ENCODE peak calls at places on chromosome 22, in seven cellular contexts. One of them, this sample, is unnamed.
A peak's percentile ranks its signal among the peaks of the same experiment; 100 is the strongest.

GRCh38 chr22:33057363-33057995 is 702 bp downstream of the SYN3 start:
- DNase-seq in effector memory CD4-positive, alpha-beta T cell: no peak
- DNase-seq in DND-41: no peak
- DNase-seq in heart left ventricle: no peak
- DNase-seq in pancreas: no peak
- DNase-seq in Peyer's patch: no peak
- DNase-seq in GM23248: no peak
- DNase-seq in this sample: no peak

GRCh38 chr22:27913162-27913741 is 5.8 kb downstream of the PITPNB start:
- DNase-seq in pancreas: no peak
- DNase-seq in effector memory CD4-positive, alpha-beta T cell: no peak
- DNase-seq in DND-41: no peak
- DNase-seq in Peyer's patch: no peak
- DNase-seq in GM23248: no peak
- DNase-seq in heart left ventricle: peak; percentile 25
- DNase-seq in this sample: no peak

GRCh38 chr22:43060213-43060612 is 29.0 kb downstream of the TTLL1 start:
- DNase-seq in heart left ventricle: no peak
- DNase-seq in Peyer's patch: no peak
- DNase-seq in effector memory CD4-positive, alpha-beta T cell: no peak
- DNase-seq in pancreas: no peak
- DNase-seq in GM23248: peak; percentile 19
- DNase-seq in DND-41: peak; percentile 62
- DNase-seq in this sample: peak; percentile 67

GRCh38 chr22:47198801-47199251 is 436.4 kb downstream of the TBC1D22A start:
- DNase-seq in Peyer's patch: peak; percentile 14
- DNase-seq in effector memory CD4-positive, alpha-beta T cell: no peak
- DNase-seq in heart left ventricle: peak; percentile 3
- DNase-seq in pancreas: no peak
- DNase-seq in GM23248: no peak
- DNase-seq in DND-41: no peak
- DNase-seq in this sample: no peak

GRCh38 chr22:19120829-19121630 is 1.2 kb downstream of the DGCR2 start:
- DNase-seq in pancreas: peak; percentile 74
- DNase-seq in effector memory CD4-positive, alpha-beta T cell: peak; percentile 11
- DNase-seq in DND-41: no peak
- DNase-seq in heart left ventricle: no peak
- DNase-seq in GM23248: peak; percentile 75
- DNase-seq in Peyer's patch: no peak
- DNase-seq in this sample: no peak

GRCh38 chr22:43110444-43110926 is at the start of gene BIK:
- DNase-seq in pancreas: peak; percentile 44
- DNase-seq in effector memory CD4-positive, alpha-beta T cell: peak; percentile 27
- DNase-seq in Peyer's patch: peak; percentile 51
- DNase-seq in GM23248: peak; percentile 44
- DNase-seq in heart left ventricle: no peak
- DNase-seq in DND-41: peak; percentile 37
- DNase-seq in this sample: peak; percentile 27

GRCh38 chr22:16966251-16966650 is 41.8 kb downstream of the GAB4 start:
- DNase-seq in pancreas: no peak
- DNase-seq in effector memory CD4-positive, alpha-beta T cell: no peak
- DNase-seq in GM23248: no peak
- DNase-seq in heart left ventricle: no peak
- DNase-seq in DND-41: no peak
- DNase-seq in Peyer's patch: no peak
- DNase-seq in this sample: no peak

GRCh38 chr22:47205081-47205491 is 442.6 kb downstream of the TBC1D22A start:
- DNase-seq in GM23248: no peak
- DNase-seq in pancreas: no peak
- DNase-seq in heart left ventricle: no peak
- DNase-seq in DND-41: no peak
- DNase-seq in Peyer's patch: no peak
- DNase-seq in effector memory CD4-positive, alpha-beta T cell: no peak
- DNase-seq in this sample: no peak

GRCh38 chr22:50150161-50151129 is 20.1 kb upstream of the PANX2 start:
- DNase-seq in heart left ventricle: no peak
- DNase-seq in pancreas: no peak
- DNase-seq in Peyer's patch: no peak
- DNase-seq in GM23248: no peak
- DNase-seq in DND-41: no peak
- DNase-seq in effector memory CD4-positive, alpha-beta T cell: no peak
- DNase-seq in this sample: no peak

GRCh38 chr22:31083377-31083768 is 2.3 kb downstream of the SMTN start:
- DNase-seq in heart left ventricle: no peak
- DNase-seq in DND-41: no peak
- DNase-seq in effector memory CD4-positive, alpha-beta T cell: no peak
- DNase-seq in GM23248: no peak
- DNase-seq in Peyer's patch: no peak
- DNase-seq in pancreas: peak; percentile 92
- DNase-seq in this sample: no peak

GRCh38 chr22:44582016-44582415 is 84.0 kb upstream of the RTL6 start:
- DNase-seq in DND-41: no peak
- DNase-seq in effector memory CD4-positive, alpha-beta T cell: no peak
- DNase-seq in GM23248: no peak
- DNase-seq in Peyer's patch: no peak
- DNase-seq in pancreas: no peak
- DNase-seq in heart left ventricle: peak; percentile 1
- DNase-seq in this sample: no peak

GRCh38 chr22:46902998-46903916 is 140.8 kb downstream of the TBC1D22A start:
- DNase-seq in effector memory CD4-positive, alpha-beta T cell: no peak
- DNase-seq in pancreas: no peak
- DNase-seq in Peyer's patch: peak; percentile 9
- DNase-seq in GM23248: no peak
- DNase-seq in heart left ventricle: no peak
- DNase-seq in DND-41: no peak
- DNase-seq in this sample: no peak

GRCh38 chr22:37433786-37434185 is 6.5 kb upstream of the ELFN2 start:
- DNase-seq in GM23248: no peak
- DNase-seq in effector memory CD4-positive, alpha-beta T cell: no peak
- DNase-seq in DND-41: no peak
- DNase-seq in Peyer's patch: no peak
- DNase-seq in heart left ventricle: no peak
- DNase-seq in pancreas: no peak
- DNase-seq in this sample: no peak

GRCh38 chr22:32206774-32207758 is 2.2 kb upstream of the RFPL2 start:
- DNase-seq in effector memory CD4-positive, alpha-beta T cell: no peak
- DNase-seq in pancreas: no peak
- DNase-seq in Peyer's patch: no peak
- DNase-seq in heart left ventricle: peak; percentile 13
- DNase-seq in GM23248: peak; percentile 33
- DNase-seq in DND-41: peak; percentile 17
- DNase-seq in this sample: no peak

GRCh38 chr22:50190182-50190951 is 4.7 kb downstream of the TRABD start:
- DNase-seq in heart left ventricle: peak; percentile 78
- DNase-seq in GM23248: peak; percentile 70
- DNase-seq in DND-41: peak; percentile 53
- DNase-seq in pancreas: peak; percentile 80
- DNase-seq in Peyer's patch: peak; percentile 95
- DNase-seq in effector memory CD4-positive, alpha-beta T cell: peak; percentile 73
- DNase-seq in this sample: peak; percentile 80

GRCh38 chr22:49321477-49322055 is 506.1 kb downstream of the BRD1 start:
- DNase-seq in heart left ventricle: no peak
- DNase-seq in DND-41: no peak
- DNase-seq in effector memory CD4-positive, alpha-beta T cell: no peak
- DNase-seq in pancreas: no peak
- DNase-seq in GM23248: no peak
- DNase-seq in Peyer's patch: no peak
- DNase-seq in this sample: no peak

GRCh38 chr22:43921361-43921760 is 2.2 kb upstream of the PNPLA3 start:
- DNase-seq in DND-41: no peak
- DNase-seq in pancreas: no peak
- DNase-seq in effector memory CD4-positive, alpha-beta T cell: no peak
- DNase-seq in heart left ventricle: no peak
- DNase-seq in Peyer's patch: no peak
- DNase-seq in GM23248: peak; percentile 87
- DNase-seq in this sample: no peak

GRCh38 chr22:37894939-37895670 is 11.0 kb upstream of the MICALL1 start:
- DNase-seq in GM23248: no peak
- DNase-seq in pancreas: no peak
- DNase-seq in heart left ventricle: no peak
- DNase-seq in effector memory CD4-positive, alpha-beta T cell: no peak
- DNase-seq in Peyer's patch: no peak
- DNase-seq in DND-41: no peak
- DNase-seq in this sample: no peak

GRCh38 chr22:30425616-30426394 is at the start of gene MTFP1:
- DNase-seq in pancreas: peak; percentile 44
- DNase-seq in Peyer's patch: peak; percentile 62
- DNase-seq in effector memory CD4-positive, alpha-beta T cell: peak; percentile 48
- DNase-seq in heart left ventricle: peak; percentile 54
- DNase-seq in DND-41: peak; percentile 72
- DNase-seq in GM23248: peak; percentile 74
- DNase-seq in this sample: no peak

GRCh38 chr22:49014227-49015201 is 813.2 kb downstream of the BRD1 start:
- DNase-seq in Peyer's patch: no peak
- DNase-seq in GM23248: no peak
- DNase-seq in heart left ventricle: no peak
- DNase-seq in DND-41: no peak
- DNase-seq in effector memory CD4-positive, alpha-beta T cell: no peak
- DNase-seq in pancreas: no peak
- DNase-seq in this sample: no peak

DNA sequence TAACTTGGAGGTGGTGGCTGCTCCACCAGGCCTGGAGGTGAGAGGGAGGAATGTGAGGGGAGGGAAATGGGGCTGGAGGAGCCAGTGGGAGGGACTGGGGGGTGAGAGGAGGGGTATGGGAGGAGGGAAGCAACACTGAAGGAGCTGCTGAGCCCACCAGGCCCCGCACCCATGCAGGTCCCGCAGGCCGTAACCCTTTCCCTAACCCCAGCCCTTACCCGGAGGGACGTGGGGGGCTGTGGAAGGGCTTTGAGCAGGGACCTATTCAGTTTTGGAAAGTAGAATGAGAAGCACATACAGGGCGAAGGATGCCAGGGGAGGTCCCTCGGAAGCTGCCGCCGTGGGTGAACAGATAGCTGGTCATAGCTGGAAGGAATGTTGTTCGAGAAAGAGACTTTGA is 33.9 kb upstream of the CRYBB3 start:
- DNase-seq in DND-41: no peak
- DNase-seq in Peyer's patch: no peak
- DNase-seq in effector memory CD4-positive, alpha-beta T cell: no peak
- DNase-seq in heart left ventricle: no peak
- DNase-seq in GM23248: no peak
- DNase-seq in pancreas: no peak
- DNase-seq in this sample: no peak
- H3K27ac ChIP-seq in DND-41: no peak overlapping the region
- H3K27ac ChIP-seq in Peyer's patch: no peak overlapping the region
- H3K27ac ChIP-seq in effector memory CD4-positive, alpha-beta T cell: no peak overlapping the region
- H3K27ac ChIP-seq in heart left ventricle: no peak overlapping the region
- H3K27ac ChIP-seq in GM23248: no peak overlapping the region
- H3K27ac ChIP-seq in pancreas: no peak overlapping the region
- H3K27ac ChIP-seq in this sample: no peak overlapping the region

GRCh38 chr22:22179858-22180257 is 64.7 kb upstream of the VPREB1 start:
- DNase-seq in pancreas: no peak
- DNase-seq in heart left ventricle: no peak
- DNase-seq in DND-41: no peak
- DNase-seq in GM23248: no peak
- DNase-seq in Peyer's patch: no peak
- DNase-seq in effector memory CD4-positive, alpha-beta T cell: no peak
- DNase-seq in this sample: no peak

GRCh38 chr22:22178566-22178965 is 66.0 kb upstream of the VPREB1 start:
- DNase-seq in effector memory CD4-positive, alpha-beta T cell: no peak
- DNase-seq in heart left ventricle: no peak
- DNase-seq in pancreas: no peak
- DNase-seq in Peyer's patch: no peak
- DNase-seq in DND-41: no peak
- DNase-seq in GM23248: no peak
- DNase-seq in this sample: no peak

GRCh38 chr22:22180738-22181514 is 63.7 kb upstream of the VPREB1 start:
- DNase-seq in GM23248: no peak
- DNase-seq in heart left ventricle: no peak
- DNase-seq in DND-41: no peak
- DNase-seq in Peyer's patch: no peak
- DNase-seq in effector memory CD4-positive, alpha-beta T cell: no peak
- DNase-seq in pancreas: no peak
- DNase-seq in this sample: no peak

GRCh38 chr22:22176929-22177616 is 67.5 kb upstream of the VPREB1 start:
- DNase-seq in effector memory CD4-positive, alpha-beta T cell: no peak
- DNase-seq in heart left ventricle: no peak
- DNase-seq in pancreas: no peak
- DNase-seq in GM23248: no peak
- DNase-seq in DND-41: no peak
- DNase-seq in Peyer's patch: no peak
- DNase-seq in this sample: no peak

GRCh38 chr22:22178992-22179391 is 65.6 kb upstream of the VPREB1 start:
- DNase-seq in GM23248: no peak
- DNase-seq in effector memory CD4-positive, alpha-beta T cell: no peak
- DNase-seq in DND-41: peak; percentile 35
- DNase-seq in heart left ventricle: no peak
- DNase-seq in pancreas: no peak
- DNase-seq in Peyer's patch: no peak
- DNase-seq in this sample: no peak
- H3K4me3 ChIP-seq in GM23248: no peak overlapping the region
- H3K4me3 ChIP-seq in effector memory CD4-positive, alpha-beta T cell: no peak overlapping the region
- H3K4me3 ChIP-seq in DND-41: no peak overlapping the region
- H3K4me3 ChIP-seq in heart left ventricle: no peak overlapping the region
- H3K4me3 ChIP-seq in pancreas: no peak overlapping the region
- H3K4me3 ChIP-seq in Peyer's patch: no peak overlapping the region
- H3K4me3 ChIP-seq in this sample: no peak overlapping the region

DNA sequence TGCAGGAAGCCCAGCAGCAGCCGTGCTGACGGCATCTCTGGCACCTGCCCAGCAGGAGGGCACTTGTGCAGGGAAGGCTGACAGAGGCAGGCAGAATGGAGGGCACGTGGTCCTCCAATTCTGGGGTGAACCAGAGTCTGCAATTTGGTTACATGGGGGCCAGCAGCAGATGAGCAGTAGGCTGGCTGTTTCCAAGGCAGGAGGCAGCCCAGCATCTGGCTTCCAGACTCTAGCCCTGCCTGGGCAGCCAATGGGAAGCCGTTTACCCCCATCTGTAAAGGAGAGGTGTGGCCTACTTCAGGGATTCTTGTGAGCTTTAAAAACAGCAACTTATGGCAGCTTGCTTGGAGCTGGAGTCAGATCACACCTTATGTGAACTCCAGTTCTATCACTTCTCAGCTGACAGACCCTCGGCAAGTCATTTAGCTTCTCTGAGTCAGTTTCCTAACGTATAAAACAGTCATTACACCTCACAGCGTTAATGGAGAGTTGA is 27.9 kb upstream of the RASL10A start:
- DNase-seq in GM23248: peak; percentile 29
- DNase-seq in pancreas: peak; percentile 87
- DNase-seq in DND-41: no peak
- DNase-seq in heart left ventricle: peak; percentile 65
- DNase-seq in effector memory CD4-positive, alpha-beta T cell: no peak
- DNase-seq in Peyer's patch: no peak
- DNase-seq in this sample: no peak
- H3K36me3 ChIP-seq in GM23248: peaks cover 13% of the 10 kb centered on the region
- H3K36me3 ChIP-seq in pancreas: peaks cover 3% of the 10 kb centered on the region
- H3K36me3 ChIP-seq in DND-41: peaks cover 88% of the 10 kb centered on the region
- H3K36me3 ChIP-seq in heart left ventricle: peaks cover 89% of the 10 kb centered on the region
- H3K36me3 ChIP-seq in effector memory CD4-positive, alpha-beta T cell: peaks cover 78% of the 10 kb centered on the region
- H3K36me3 ChIP-seq in Peyer's patch: no peaks in the 10 kb centered on the region
- H3K36me3 ChIP-seq in this sample: peaks cover 11% of the 10 kb centered on the region

DNA sequence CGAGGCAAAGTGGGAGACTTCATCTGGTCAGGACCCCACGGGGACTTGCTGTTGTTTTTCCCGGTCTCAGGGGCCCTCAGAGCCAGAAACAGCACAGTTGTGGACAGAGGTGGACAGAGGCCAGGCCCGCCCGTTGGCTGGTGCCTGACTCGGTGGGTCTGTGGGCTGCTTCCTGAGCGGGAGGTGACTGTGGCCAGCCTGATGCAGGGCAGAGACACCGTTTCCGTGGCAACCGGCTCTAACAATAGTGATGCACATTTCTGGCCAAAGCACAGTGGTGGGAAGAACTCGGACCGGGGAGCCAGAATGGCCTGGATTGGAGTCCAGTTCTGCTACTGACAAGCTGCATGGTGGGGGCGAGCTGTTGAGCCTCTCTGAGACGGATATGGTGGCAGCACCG is 58.7 kb upstream of the ATXN10 start:
- DNase-seq in heart left ventricle: no peak
- DNase-seq in GM23248: peak; percentile 34
- DNase-seq in Peyer's patch: no peak
- DNase-seq in DND-41: no peak
- DNase-seq in pancreas: no peak
- DNase-seq in effector memory CD4-positive, alpha-beta T cell: no peak
- DNase-seq in this sample: no peak
- H3K27ac ChIP-seq in heart left ventricle: peak overlapping the region; percentile 50
- H3K27ac ChIP-seq in GM23248: peak overlapping the region; percentile 70
- H3K27ac ChIP-seq in Peyer's patch: no peak overlapping the region
- H3K27ac ChIP-seq in DND-41: no peak overlapping the region
- H3K27ac ChIP-seq in pancreas: peak overlapping the region; percentile 8
- H3K27ac ChIP-seq in effector memory CD4-positive, alpha-beta T cell: peak overlapping the region; percentile 21
- H3K27ac ChIP-seq in this sample: no peak overlapping the region

This sample was measured in naive thymus-derived CD4-positive, alpha-beta T cell.